ENCODE peak calls at places on chromosomes 16 and 17, in four cellular contexts. S is A549, U is SK-N-SH, B is GM12878. H is an unnamed sample.

GRCh38 chr17:19431691-19432090 is 20.7 kb downstream of the RNF112 start:
- DNase-seq in U (no peak), S (no peak), B (no peak), H (no peak)

GRCh38 chr16:74315059-74315458 is 18.4 kb downstream of the PSMD7 start:
- DNase-seq in B (no peak), U (no peak), S (no peak), H (no peak)

GRCh38 chr17:81519284-81520020 is 6.9 kb upstream of the ACTG1 start:
- DNase-seq in S (peak), B (no peak), U (no peak), H (no peak)

GRCh38 chr16:55728797-55729196 is 73.0 kb downstream of the SLC6A2 start:
- DNase-seq in U (no peak), S (no peak), B (no peak), H (no peak)

GRCh38 chr17:20313891-20314290 is 153.4 kb downstream of the LGALS9B start:
- DNase-seq in B (no peak), S (no peak), U (no peak), H (no peak)

GRCh38 chr17:42407289-42407836 is 15.7 kb downstream of the CAVIN1 start:
- DNase-seq in U (peak), S (peak), B (no peak), H (peak)

GRCh38 chr16:19882186-19882585 is 2.5 kb downstream of the GPRC5B start:
- DNase-seq in U (no peak), S (no peak), B (no peak), H (no peak)

GRCh38 chr16:61421111-61421510 is 615.1 kb downstream of the CDH8 start:
- DNase-seq in S (no peak), U (no peak), B (no peak), H (no peak)

GRCh38 chr16:67305216-67306071 is 21.1 kb downstream of the KCTD19 start:
- DNase-seq in U (peak), B (no peak), S (no peak), H (no peak)

GRCh38 chr17:71269201-71269600 is 851.6 kb upstream of the SOX9 start:
- DNase-seq in U (no peak), B (no peak), S (no peak), H (no peak)
- TF ChIP-seq SMC3 in U (no peak), B (no peak), S (no peak), H (no peak)

GRCh38 chr16:88487920-88488842 is 35.1 kb downstream of the ZFPM1 start:
- DNase-seq in U (peak), B (no peak), S (no peak), H (no peak)
- TF ChIP-seq SMC3 in U (peak), B (no peak), S (no peak), H (no peak)

DNA sequence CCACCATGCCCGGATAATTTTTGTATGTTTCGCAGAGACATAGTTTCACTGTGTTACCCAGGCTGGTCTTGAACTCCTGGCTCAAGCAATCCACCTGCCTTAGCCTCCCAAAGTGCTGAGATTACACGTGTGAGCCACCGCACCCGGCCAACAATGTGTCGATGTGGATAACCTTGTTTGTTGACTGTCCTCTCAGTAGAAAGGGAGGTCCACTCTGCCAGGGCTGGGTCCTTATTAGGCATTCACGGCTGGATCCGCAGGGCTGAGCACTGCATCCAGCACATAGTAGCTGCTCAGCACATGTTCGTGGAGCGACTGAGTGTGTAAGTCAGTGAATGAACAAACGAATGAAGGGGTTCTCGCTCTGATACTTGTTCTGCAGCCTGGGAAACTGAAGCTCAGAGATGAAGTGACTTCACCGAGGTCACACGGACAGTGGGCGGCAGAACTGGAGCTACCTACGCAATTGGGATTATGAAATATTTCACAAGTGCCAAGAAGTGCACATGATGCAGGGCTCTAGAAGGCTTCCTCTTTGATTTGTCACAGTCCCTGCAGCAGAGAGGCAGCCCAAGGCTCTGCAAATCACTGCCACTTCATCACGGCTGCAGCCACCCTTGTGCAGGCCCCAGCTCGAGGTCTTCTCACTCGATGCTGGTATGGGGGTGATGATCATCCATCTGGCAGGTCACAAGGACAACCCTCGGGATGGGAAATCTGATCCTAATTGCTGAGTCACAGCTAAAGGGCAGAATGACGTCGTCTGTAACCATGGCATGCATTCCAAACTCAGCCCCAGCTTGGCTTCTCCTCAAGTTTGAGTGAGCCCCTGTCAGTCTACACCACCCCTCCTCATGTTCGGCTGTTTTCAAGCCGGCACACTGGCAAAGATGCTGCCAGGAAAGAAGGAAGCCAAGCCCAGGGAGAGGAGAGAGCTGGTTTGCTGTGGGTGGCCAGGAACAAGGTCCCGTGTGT is 28.0 kb upstream of the SNN start:
- DNase-seq in U (no peak), B (no peak), S (peak), H (peak)
- TF ChIP-seq SMC3 in U (no peak), B (no peak), S (peak), H (peak)

GRCh38 chr16:31196324-31197088 is 6.1 kb downstream of the PYCARD start:
- DNase-seq in B (no peak), S (no peak), U (no peak), H (no peak)
- TF ChIP-seq SMC3 in B (no peak), S (no peak), U (no peak), H (no peak)

GRCh38 chr17:48541036-48541573 is 3.8 kb downstream of the HOXB2 start:
- DNase-seq in U (no peak), S (no peak), B (no peak), H (peak)
- TF ChIP-seq SMC3 in U (no peak), S (no peak), B (no peak), H (no peak)

GRCh38 chr17:1624650-1625049 is 4.0 kb downstream of the SLC43A2 start:
- DNase-seq in B (no peak), S (no peak), U (no peak), H (no peak)
- TF ChIP-seq SMC3 in B (no peak), S (no peak), U (no peak), H (no peak)

GRCh38 chr16:57265850-57266530 is 18.5 kb downstream of the PLLP start:
- DNase-seq in U (peak), S (no peak), B (no peak), H (no peak)
- TF ChIP-seq SMC3 in U (no peak), S (no peak), B (no peak), H (no peak)

GRCh38 chr17:49521088-49521450 is 26.0 kb downstream of the NGFR start:
- DNase-seq in S (no peak), B (no peak), U (peak), H (no peak)
- TF ChIP-seq SMC3 in S (no peak), B (no peak), U (no peak), H (no peak)